ENCODE peak calls at places on chromosome 1, in seven cellular contexts. H is ACHN, A is SHP77, V is naive B cell, M is NCI-H1105 treated with DMSO at 0.1 percent for 48 hours, Y is NCI-H2107, C is amniotic epithelial cell. D is an unnamed sample.

GRCh38 chr1:56050911-56051310 is 528.5 kb downstream of the PLPP3 start:
- DNase-seq in H (no peak), A (no peak), V (no peak), M (no peak), Y (no peak), C (no peak), D (no peak)

GRCh38 chr1:88892146-88892877 is 945 bp upstream of the GTF2B start:
- DNase-seq in H (peak), A (peak), V (peak), M (peak), Y (no peak), C (peak), D (no peak)

GRCh38 chr1:209626633-209627348 is 25.4 kb downstream of the LAMB3 start:
- DNase-seq in H (no peak), A (no peak), V (no peak), M (no peak), Y (no peak), C (no peak), D (no peak)

GRCh38 chr1:155909894-155910293 is 1.3 kb downstream of the RIT1 start:
- DNase-seq in H (no peak), A (no peak), V (no peak), M (no peak), Y (no peak), C (peak), D (no peak)

GRCh38 chr1:7652551-7653098 is 118.5 kb upstream of the VAMP3 start:
- DNase-seq in H (no peak), A (no peak), V (no peak), M (no peak), Y (no peak), C (no peak), D (no peak)

GRCh38 chr1:57637155-57637554 is 213.3 kb upstream of the DAB1 start:
- DNase-seq in H (no peak), A (no peak), V (no peak), M (no peak), Y (peak), C (no peak), D (no peak)

GRCh38 chr1:98761238-98761637 is 99.7 kb downstream of the SNX7 start:
- DNase-seq in H (peak), A (peak), V (no peak), M (no peak), Y (no peak), C (peak), D (no peak)

GRCh38 chr1:235511470-235512240 is 7.4 kb upstream of the B3GALNT2 start:
- DNase-seq in H (no peak), A (no peak), V (no peak), M (no peak), Y (no peak), C (peak), D (no peak)

GRCh38 chr1:200374569-200375312 is 35.1 kb downstream of the ZNF281 start:
- DNase-seq in H (no peak), A (no peak), V (no peak), M (no peak), Y (no peak), C (no peak), D (no peak)

GRCh38 chr1:232694475-232694874 is 64.5 kb upstream of the SIPA1L2 start:
- DNase-seq in H (no peak), A (no peak), V (no peak), M (no peak), Y (no peak), C (no peak), D (no peak)

GRCh38 chr1:220462756-220463155 is 65.2 kb upstream of the MARK1 start:
- DNase-seq in H (no peak), A (peak), V (no peak), M (no peak), Y (no peak), C (no peak), D (no peak)

D was measured in activated effector memory CD4-positive, alpha-beta T cell treated with anti-CD3 and anti-CD28 coated beads, Interleukin-2, amount 50 U/mL, for 16 hours.